ENCODE peak calls at places on chromosomes 1 and 21, in five cellular contexts. Y, Z, I, D and N are unnamed samples.
A peak's percentile ranks its signal among the peaks of the same experiment; 100 is the strongest.

GRCh38 chr1:16468558-16468957 is 28.0 kb downstream of the NECAP2 start:
- DNase-seq in Y (no peak), Z (no peak), I (no peak), D (no peak), N (no peak)

GRCh38 chr21:17146426-17146825 is 366.4 kb upstream of the CXADR start:
- DNase-seq in Y (no peak), Z (no peak), I (no peak), D (no peak), N (no peak)

GRCh38 chr1:41490911-41491310 is 6.4 kb upstream of the EDN2 start:
- DNase-seq in Y (no peak), Z (no peak), I (no peak), D (no peak), N (no peak)

GRCh38 chr1:109385417-109385816 is 12.3 kb downstream of the SORT1 start:
- DNase-seq in Y (no peak), Z (no peak), I (no peak), D (no peak), N (no peak)

GRCh38 chr1:82399093-82399492 is 598.4 kb downstream of the ADGRL2 start:
- DNase-seq in Y (no peak), Z (no peak), I (no peak), D (peak; percentile 9), N (no peak)

GRCh38 chr1:67563684-67564083 is 121.3 kb upstream of the GADD45A start:
- DNase-seq in Y (no peak), Z (no peak), I (no peak), D (no peak), N (no peak)

GRCh38 chr1:31372961-31373896 is at the start of gene FABP3:
- DNase-seq in Y (peak; percentile 85), Z (peak; percentile 21), I (no peak), D (peak; percentile 50), N (no peak)

GRCh38 chr1:110242731-110243130 is 32.6 kb downstream of the KCNC4 start:
- DNase-seq in Y (no peak), Z (no peak), I (no peak), D (no peak), N (no peak)

GRCh38 chr1:18628511-18628910 is 2.1 kb upstream of the PAX7 start:
- DNase-seq in Y (no peak), Z (no peak), I (no peak), D (no peak), N (no peak)

GRCh38 chr1:31977361-31978131 is 36.1 kb upstream of the KHDRBS1 start:
- DNase-seq in Y (peak; percentile 73), Z (peak; percentile 11), I (no peak), D (peak; percentile 49), N (peak; percentile 25)

GRCh38 chr1:175877939-175878730 is 134.7 kb upstream of the TNR start:
- DNase-seq in Y (no peak), Z (no peak), I (no peak), D (no peak), N (no peak)

GRCh38 chr1:29498126-29499100 is 262.1 kb downstream of the PTPRU start:
- DNase-seq in Y (no peak), Z (no peak), I (no peak), D (no peak), N (no peak)

GRCh38 chr21:33687634-33688033 is 45.3 kb downstream of the ITSN1 start:
- DNase-seq in Y (no peak), Z (no peak), I (no peak), D (no peak), N (no peak)

GRCh38 chr1:24708938-24709337 is 36.3 kb upstream of the CLIC4 start:
- DNase-seq in Y (peak; percentile 4), Z (no peak), I (no peak), D (no peak), N (no peak)

GRCh38 chr1:63921357-63921756 is 147.5 kb downstream of the ROR1 start:
- DNase-seq in Y (no peak), Z (no peak), I (no peak), D (no peak), N (no peak)